ENCODE peak calls at places on chromosomes 5 and 9, in eight cellular contexts. O is pancreas, D is upper lobe of right lung, L is uterus, V is MCF 10A, W is stomach, X is fibroblast of pulmonary artery, C is coronary artery. T is an unnamed sample.

GRCh38 chr5:32828492-32828891 is 117.4 kb downstream of the NPR3 start:
- DNase-seq in C (no peak), D (no peak), W (no peak), X (no peak), V (no peak), L (no peak), O (no peak), T (no peak)

GRCh38 chr5:1134478-1134877 is 22.6 kb upstream of the SLC12A7 start:
- DNase-seq in L (no peak), D (no peak), C (no peak), V (no peak), O (no peak), X (no peak), W (peak), T (no peak)

GRCh38 chr5:77015938-77016569 is 14.2 kb upstream of the AGGF1 start:
- DNase-seq in O (no peak), X (peak), W (no peak), V (peak), D (no peak), L (no peak), C (no peak), T (no peak)

GRCh38 chr5:71782393-71782770 is 63.3 kb downstream of the CARTPT start:
- DNase-seq in O (no peak), W (no peak), L (no peak), X (no peak), D (no peak), C (no peak), V (no peak), T (no peak)

GRCh38 chr5:142466195-142466951 is 141.6 kb upstream of the SPRY4 start:
- DNase-seq in W (no peak), D (no peak), C (no peak), O (no peak), X (peak), L (no peak), V (peak), T (no peak)

GRCh38 chr5:157476699-157477408 is 16.8 kb downstream of the NIPAL4 start:
- DNase-seq in W (peak), D (no peak), O (no peak), X (peak), L (no peak), V (peak), C (no peak), T (no peak)

GRCh38 chr9:25517701-25518100 is 160.5 kb downstream of the TUSC1 start:
- DNase-seq in L (no peak), O (no peak), C (no peak), V (no peak), D (no peak), X (no peak), W (no peak), T (no peak)

GRCh38 chr5:10214036-10214435 is 35.7 kb downstream of the ATPSCKMT start:
- DNase-seq in O (no peak), W (no peak), C (no peak), V (no peak), L (no peak), D (no peak), X (no peak), T (no peak)

GRCh38 chr9:132768932-132769894 is 98.9 kb downstream of the GTF3C4 start:
- DNase-seq in O (peak), V (no peak), X (peak), C (peak), W (peak), D (peak), L (peak), T (peak)

GRCh38 chr5:154669402-154669801 is 85.8 kb upstream of the LARP1 start:
- DNase-seq in C (no peak), O (no peak), D (no peak), W (no peak), L (no peak), X (no peak), V (no peak), T (no peak)

GRCh38 chr5:82794876-82795275 is 282.3 kb downstream of the TMEM167A start:
- DNase-seq in X (no peak), V (no peak), C (no peak), L (no peak), O (no peak), W (no peak), D (no peak), T (no peak)

GRCh38 chr5:61416410-61416809 is 84.4 kb downstream of the ZSWIM6 start:
- DNase-seq in C (no peak), X (no peak), O (no peak), V (no peak), D (no peak), W (no peak), L (no peak), T (no peak)

GRCh38 chr9:107243757-107244156 is 39.3 kb upstream of the RAD23B start:
- DNase-seq in V (peak), X (peak), C (no peak), O (no peak), W (peak), L (no peak), D (no peak), T (no peak)

GRCh38 chr5:42759456-42759855 is 2.8 kb downstream of the CCDC152 start:
- DNase-seq in W (no peak), C (no peak), X (peak), V (peak), O (no peak), L (no peak), D (no peak), T (no peak)

GRCh38 chr9:68808481-68808880 is 103.4 kb downstream of the PIP5K1B start:
- DNase-seq in D (no peak), W (no peak), X (no peak), L (no peak), V (no peak), C (no peak), O (no peak), T (no peak)

GRCh38 chr5:154479160-154479943 is 1.3 kb upstream of the HAND1 start:
- DNase-seq in V (no peak), D (no peak), X (no peak), L (no peak), W (no peak), C (no peak), O (no peak), T (no peak)

GRCh38 chr5:68740204-68740910 is 353.5 kb upstream of the SLC30A5 start:
- DNase-seq in W (no peak), X (no peak), D (no peak), C (no peak), V (no peak), L (no peak), O (no peak), T (no peak)

GRCh38 chr9:22211588-22212360 is 202.7 kb upstream of the CDKN2B start:
- DNase-seq in X (peak), L (no peak), V (peak), D (no peak), C (no peak), O (no peak), W (no peak), T (no peak)

GRCh38 chr5:150130493-150130922 is 25.1 kb downstream of the PDGFRB start:
- DNase-seq in O (peak), W (no peak), L (no peak), V (no peak), X (no peak), C (no peak), D (no peak), T (no peak)

GRCh38 chr5:58466939-58467338 is 7.1 kb upstream of the PLK2 start:
- DNase-seq in L (no peak), D (no peak), V (peak), W (peak), C (no peak), X (peak), O (no peak), T (no peak)

GRCh38 chr9:79768199-79768598 is 196.4 kb downstream of the TLE4 start:
- DNase-seq in W (no peak), D (no peak), L (no peak), O (no peak), V (no peak), X (no peak), C (no peak), T (no peak)

GRCh38 chr9:85200726-85201402 is 531.3 kb downstream of the NTRK2 start:
- DNase-seq in W (peak), L (no peak), V (peak), X (peak), C (no peak), D (no peak), O (no peak), T (no peak)

GRCh38 chr5:82106207-82106606 is 134.4 kb downstream of the ATG10 start:
- DNase-seq in C (no peak), X (no peak), O (no peak), V (peak), D (no peak), L (no peak), W (no peak), T (no peak)

GRCh38 chr5:95959964-95960801 is 1.5 kb downstream of the ELL2 start:
- DNase-seq in C (peak), V (peak), W (no peak), X (peak), L (no peak), D (peak), O (no peak), T (no peak)

GRCh38 chr9:316382-316965 is 101.8 kb downstream of the DOCK8 start:
- DNase-seq in X (peak), D (no peak), W (no peak), O (no peak), L (no peak), V (no peak), C (no peak), T (no peak)

GRCh38 chr5:94785111-94785510 is 166.6 kb downstream of the SLF1 start:
- DNase-seq in W (no peak), V (no peak), D (no peak), X (peak), C (no peak), O (no peak), L (no peak), T (no peak)

GRCh38 chr9:98575379-98576346 is 133.1 kb downstream of the GABBR2 start:
- DNase-seq in O (no peak), X (peak), W (peak), C (no peak), V (peak), L (no peak), D (no peak), T (no peak)

GRCh38 chr9:98571643-98572042 is 137.1 kb downstream of the GABBR2 start:
- DNase-seq in L (no peak), C (no peak), W (no peak), X (no peak), V (no peak), O (no peak), D (no peak), T (no peak)

GRCh38 chr9:98572796-98573195 is 135.9 kb downstream of the GABBR2 start:
- DNase-seq in W (no peak), L (no peak), V (no peak), C (no peak), O (no peak), X (no peak), D (no peak), T (no peak)

GRCh38 chr9:98572054-98572627 is 136.6 kb downstream of the GABBR2 start:
- DNase-seq in V (no peak), X (peak), C (no peak), L (no peak), D (no peak), O (no peak), W (no peak), T (no peak)

DNA sequence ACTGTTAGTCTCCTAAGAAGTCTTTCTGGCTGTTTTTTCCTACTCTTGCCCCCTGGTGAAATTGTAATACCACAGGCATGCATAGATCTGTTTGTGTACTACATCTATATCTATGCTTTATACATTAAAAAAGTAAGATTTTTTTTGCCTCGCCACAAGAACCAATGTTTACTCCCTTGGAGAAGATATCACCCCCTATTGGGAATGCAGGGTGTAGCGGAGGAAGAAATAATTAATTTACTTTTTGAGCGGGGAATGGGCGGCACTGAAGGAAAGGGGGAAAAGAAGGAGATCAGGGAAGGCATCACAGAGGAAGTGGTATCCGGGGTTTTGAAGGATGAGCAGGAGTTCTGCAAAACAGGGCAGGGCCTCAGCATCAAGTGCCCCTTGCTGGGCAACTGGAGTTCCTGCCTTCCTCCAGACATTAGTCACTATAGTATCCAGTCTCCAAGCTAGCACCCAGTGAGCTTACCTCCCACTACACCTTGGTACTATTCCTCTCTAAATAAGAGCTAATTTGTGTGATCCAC is 134.9 kb downstream of the GABBR2 start:
- DNase-seq in X (no peak), D (no peak), L (no peak), O (no peak), C (no peak), W (no peak), V (no peak), T (no peak)
- TF ChIP-seq CTCF in X (peak), D (no peak), L (no peak), O (no peak), C (no peak), W (no peak), V (no peak), T (no peak)

DNA sequence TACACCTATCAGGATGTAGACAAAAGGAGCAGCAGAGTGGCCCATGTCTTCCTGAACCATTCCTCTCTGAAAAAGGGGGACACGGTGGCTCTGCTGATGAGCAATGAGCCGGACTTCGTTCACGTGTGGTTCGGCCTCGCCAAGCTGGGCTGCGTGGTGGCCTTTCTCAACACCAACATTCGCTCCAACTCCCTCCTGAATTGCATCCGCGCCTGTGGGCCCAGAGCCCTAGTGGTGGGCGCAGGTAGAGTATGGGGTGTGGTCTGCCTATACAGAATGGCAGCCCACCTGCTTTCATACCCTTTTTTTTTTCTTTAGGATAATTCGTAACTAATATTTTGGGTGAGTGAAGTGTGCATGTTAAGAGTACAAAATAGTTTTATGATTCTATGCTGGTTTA is 1.1 kb downstream of the SLC27A6 start:
- DNase-seq in V (no peak), W (no peak), X (no peak), C (no peak), O (no peak), L (no peak), D (no peak), T (no peak)
- TF ChIP-seq CTCF in V (no peak), W (no peak), X (no peak), C (no peak), O (no peak), L (no peak), D (no peak), T (no peak)

GRCh38 chr9:81833563-81834345 is 94.5 kb upstream of the SPATA31D4 start:
- DNase-seq in C (no peak), O (no peak), L (no peak), W (peak), D (no peak), X (peak), V (no peak), T (no peak)
- TF ChIP-seq CTCF in C (no peak), O (no peak), L (no peak), W (no peak), D (no peak), X (no peak), V (no peak), T (no peak)

GRCh38 chr9:124174385-124174784 is 83.4 kb upstream of the NEK6 start:
- DNase-seq in D (no peak), W (no peak), O (no peak), L (no peak), V (no peak), X (no peak), C (no peak), T (no peak)
- TF ChIP-seq CTCF in D (no peak), W (no peak), O (no peak), L (no peak), V (no peak), X (no peak), C (no peak), T (no peak)

DNA sequence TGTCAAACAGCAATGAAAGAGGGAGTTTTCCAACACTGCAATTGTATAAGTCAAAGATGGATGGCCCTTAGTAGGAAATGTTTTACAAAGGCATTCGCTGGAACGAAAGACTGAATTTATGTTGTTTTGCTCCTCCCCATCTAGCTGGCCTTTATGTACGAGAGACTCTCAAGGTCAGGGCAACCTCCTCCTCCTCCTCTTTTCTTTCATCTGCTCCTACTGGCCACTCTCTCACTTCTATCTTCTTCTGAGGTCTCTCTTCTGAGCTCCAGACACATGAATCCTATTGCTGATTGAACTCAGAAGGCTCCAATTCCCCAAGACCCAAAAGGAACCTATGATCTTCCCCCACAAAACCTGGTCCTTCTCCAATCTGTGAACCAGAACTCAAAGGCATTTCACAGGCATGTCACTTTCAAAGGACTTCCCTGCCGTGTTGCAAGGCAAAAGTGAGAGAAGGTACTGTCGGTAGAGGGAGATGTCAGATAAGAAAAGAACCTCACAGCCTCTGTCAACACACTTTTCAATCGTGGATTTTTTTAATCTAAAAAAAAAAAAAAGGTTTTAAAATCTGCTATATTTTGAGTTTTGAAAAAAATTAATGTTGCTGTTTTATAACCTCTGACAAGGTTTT is 28.5 kb upstream of the PUM3 start:
- DNase-seq in O (no peak), D (no peak), C (no peak), V (no peak), X (peak), W (no peak), L (no peak), T (no peak)
- TF ChIP-seq CTCF in O (no peak), D (no peak), C (no peak), V (no peak), X (peak), W (no peak), L (no peak), T (no peak)

GRCh38 chr9:89760123-89760522 is 155.3 kb downstream of the GADD45G start:
- DNase-seq in W (no peak), C (no peak), L (no peak), D (no peak), O (no peak), X (no peak), V (no peak), T (no peak)
- TF ChIP-seq CTCF in W (no peak), C (no peak), L (no peak), D (no peak), O (no peak), X (no peak), V (no peak), T (no peak)